ENCODE peak calls at places on chromosomes 11 and 22, in seven cellular contexts. N is suprapubic skin, U is neural progenitor cell, W is left lung, Z is pancreas, S is lower lobe of right lung, V is dorsolateral prefrontal cortex. M is an unnamed sample.

GRCh38 chr11:104934594-104934993 is 33.8 kb downstream of the CASP4 start:
- DNase-seq in W (no peak), N (no peak), U (no peak), S (no peak), Z (no peak), V (no peak), M (no peak)

GRCh38 chr22:36325163-36326031 is 62.4 kb downstream of the MYH9 start:
- DNase-seq in Z (no peak), S (peak), U (no peak), N (no peak), V (no peak), W (peak), M (no peak)

GRCh38 chr11:121451982-121452608 is at the start of gene SORL1:
- DNase-seq in N (no peak), W (peak), Z (peak), U (peak), S (peak), V (peak), M (peak)

GRCh38 chr11:10032991-10033390 is 261.0 kb downstream of the SBF2 start:
- DNase-seq in S (no peak), N (no peak), U (no peak), V (no peak), Z (no peak), W (no peak), M (no peak)

GRCh38 chr22:46425011-46425410 is 89.5 kb downstream of the TRMU start:
- DNase-seq in V (no peak), U (no peak), S (no peak), Z (no peak), N (no peak), W (no peak), M (no peak)

GRCh38 chr11:18720811-18721575 is 5.0 kb downstream of the IGSF22 start:
- DNase-seq in W (peak), V (peak), Z (peak), U (peak), N (peak), S (peak), M (peak)

GRCh38 chr22:48717076-48717810 is 1110.4 kb downstream of the BRD1 start:
- DNase-seq in V (peak), W (no peak), N (no peak), Z (no peak), U (no peak), S (no peak), M (no peak)

GRCh38 chr22:36756746-36757607 is 18.9 kb downstream of the IFT27 start:
- DNase-seq in Z (no peak), N (peak), W (peak), V (no peak), S (peak), U (no peak), M (no peak)

GRCh38 chr11:119034813-119035212 is 4.1 kb upstream of the SLC37A4 start:
- DNase-seq in V (no peak), S (no peak), W (no peak), N (no peak), Z (no peak), U (no peak), M (no peak)

GRCh38 chr11:15616130-15617105 is 501.7 kb downstream of the INSC start:
- DNase-seq in U (no peak), S (no peak), N (no peak), Z (no peak), V (no peak), W (no peak), M (no peak)

GRCh38 chr11:105192115-105192514 is 52.5 kb upstream of the CARD18 start:
- DNase-seq in Z (no peak), N (no peak), W (no peak), S (no peak), V (no peak), U (no peak), M (no peak)

GRCh38 chr11:134474942-134475341 is 62.9 kb upstream of the B3GAT1 start:
- DNase-seq in W (no peak), Z (no peak), N (no peak), U (no peak), V (no peak), S (no peak), M (no peak)

GRCh38 chr11:10314199-10315072 is 9.6 kb downstream of the ADM start:
- DNase-seq in W (no peak), V (no peak), N (no peak), S (no peak), U (peak), Z (no peak), M (no peak)

GRCh38 chr11:105244157-105244820 is 104.7 kb upstream of the CARD18 start:
- DNase-seq in V (no peak), W (no peak), N (no peak), U (no peak), S (no peak), Z (no peak), M (no peak)

GRCh38 chr11:2319791-2320481 is 18.1 kb downstream of the TSPAN32 start:
- DNase-seq in U (no peak), Z (no peak), W (no peak), V (no peak), N (peak), S (no peak), M (no peak)

GRCh38 chr11:19868281-19868821 is 155.7 kb downstream of the NAV2 start:
- DNase-seq in S (no peak), Z (no peak), W (no peak), V (no peak), N (no peak), U (no peak), M (no peak)

GRCh38 chr11:17012712-17013547 is 1.3 kb downstream of the PLEKHA7 start:
- DNase-seq in N (peak), U (peak), V (no peak), Z (peak), S (peak), W (peak), M (peak)

GRCh38 chr22:28630185-28630580 is 49.5 kb downstream of the TTC28 start:
- DNase-seq in S (no peak), Z (no peak), N (no peak), V (no peak), U (no peak), W (no peak), M (no peak)

GRCh38 chr11:66467756-66468155 is 1.1 kb downstream of the PELI3 start:
- DNase-seq in U (peak), W (peak), N (no peak), Z (peak), S (peak), V (no peak), M (peak)

GRCh38 chr11:28400236-28401100 is 292.3 kb downstream of the METTL15 start:
- DNase-seq in W (no peak), S (no peak), N (no peak), V (no peak), Z (no peak), U (no peak), M (no peak)

GRCh38 chr11:19060629-19061028 is at the start of gene MRGPRX2:
- DNase-seq in V (no peak), Z (no peak), U (no peak), W (no peak), S (no peak), N (no peak), M (no peak)

GRCh38 chr11:62073061-62073460 is 50.8 kb upstream of the INCENP start:
- DNase-seq in N (peak), V (no peak), U (no peak), Z (no peak), W (no peak), S (no peak), M (no peak)

GRCh38 chr11:69551963-69552362 is 70.5 kb downstream of the LINC01488 start:
- DNase-seq in N (no peak), V (no peak), S (peak), U (no peak), Z (no peak), W (no peak), M (no peak)

GRCh38 chr11:28529540-28530410 is 421.6 kb downstream of the METTL15 start:
- DNase-seq in U (peak), V (no peak), S (no peak), Z (no peak), W (no peak), N (no peak), M (peak)

GRCh38 chr11:521179-521688 is 14.1 kb downstream of the HRAS start:
- DNase-seq in W (no peak), S (no peak), Z (no peak), U (no peak), V (no peak), N (no peak), M (no peak)

GRCh38 chr11:125330462-125331325 is 165.4 kb downstream of the FEZ1 start:
- DNase-seq in N (no peak), Z (no peak), V (no peak), W (no peak), S (no peak), U (no peak), M (no peak)

GRCh38 chr11:74141274-74141695 is 29.5 kb downstream of the C2CD3 start:
- DNase-seq in S (no peak), V (no peak), N (no peak), U (peak), W (no peak), Z (no peak), M (no peak)

GRCh38 chr11:59556883-59557205 is 45.5 kb downstream of the OR4D9 start:
- DNase-seq in V (no peak), U (peak), W (no peak), Z (no peak), N (no peak), S (no peak), M (no peak)

GRCh38 chr11:66906077-66906929 is 49.4 kb downstream of the LRFN4 start:
- DNase-seq in Z (no peak), S (no peak), U (peak), N (no peak), V (no peak), W (no peak), M (no peak)

DNA sequence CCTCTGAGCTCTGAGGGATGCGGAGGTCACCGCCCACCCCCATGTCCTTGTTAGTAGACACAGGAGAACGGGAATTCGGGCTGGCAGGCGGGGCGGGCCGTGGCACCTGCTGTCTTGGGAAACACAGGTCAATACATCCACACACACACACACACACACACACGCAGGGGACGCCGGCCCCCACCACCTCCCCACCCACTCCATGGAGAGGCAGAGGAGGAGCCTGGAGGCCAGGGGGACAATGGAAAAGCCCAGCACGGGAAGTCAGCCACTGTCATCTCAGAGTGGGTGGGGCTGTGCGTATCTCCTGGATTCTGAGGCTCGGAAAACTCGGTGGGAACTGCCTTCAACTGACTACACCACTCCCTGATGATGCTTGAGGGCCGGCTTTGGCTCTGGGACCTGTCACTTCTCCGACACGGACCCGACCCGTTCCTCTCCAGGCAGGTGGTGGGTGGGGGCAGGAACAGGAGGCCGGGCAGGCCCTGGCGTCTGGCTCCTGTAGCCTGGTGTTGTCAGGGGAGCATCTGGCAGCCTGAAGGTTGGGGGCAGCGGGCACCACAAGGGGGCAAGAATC is 18.5 kb upstream of the TMEM184B start:
- DNase-seq in V (no peak), S (no peak), N (no peak), U (no peak), W (no peak), Z (no peak), M (no peak)
- TF ChIP-seq CTCF in V (no peak), S (no peak), N (no peak), U (no peak), W (no peak), Z (no peak), M (no peak)

DNA sequence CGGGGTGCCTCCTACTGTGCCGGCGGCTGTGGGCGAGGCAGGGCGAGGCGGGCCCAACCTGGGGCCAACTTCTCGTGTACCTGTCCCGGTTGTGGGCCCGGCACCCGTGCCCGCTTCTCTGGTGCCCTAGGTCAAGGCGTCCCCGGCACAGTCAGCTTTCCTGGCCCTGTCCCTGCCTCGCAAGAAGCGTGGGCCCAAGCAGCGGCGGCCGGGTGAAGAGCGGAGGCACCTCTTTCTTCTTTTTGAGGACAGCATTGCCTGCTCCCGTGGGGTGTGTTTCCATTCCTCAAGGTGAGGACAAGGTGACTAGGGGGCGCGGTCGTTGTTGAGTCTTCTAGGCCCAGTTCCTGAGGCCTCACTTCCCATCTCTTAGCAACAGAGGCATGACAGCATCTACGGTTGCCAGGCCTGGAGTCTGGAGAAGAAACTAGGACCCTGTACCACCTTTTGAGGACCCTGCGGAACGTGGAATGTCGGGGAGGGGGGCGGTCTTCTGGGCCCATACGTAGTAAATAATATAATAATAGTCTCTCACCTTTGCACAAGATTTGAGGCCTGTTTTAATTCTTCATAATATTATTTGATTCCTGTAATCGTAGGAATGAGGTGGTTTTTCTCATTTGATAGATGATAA is 418 bp downstream of the ACO2 start:
- DNase-seq in W (no peak), U (peak), N (no peak), V (peak), S (no peak), Z (no peak), M (no peak)
- TF ChIP-seq CTCF in W (no peak), U (no peak), N (no peak), V (no peak), S (no peak), Z (no peak), M (no peak)

GRCh38 chr11:91366816-91367215 is 857.8 kb upstream of the FAT3 start:
- DNase-seq in V (no peak), S (no peak), N (no peak), Z (no peak), U (no peak), W (no peak), M (no peak)

GRCh38 chr11:91366186-91366585 is 858.4 kb upstream of the FAT3 start:
- DNase-seq in S (no peak), V (no peak), N (no peak), Z (no peak), W (no peak), U (no peak), M (no peak)
- TF ChIP-seq CTCF in S (no peak), V (no peak), N (no peak), Z (no peak), W (no peak), U (no peak), M (no peak)

DNA sequence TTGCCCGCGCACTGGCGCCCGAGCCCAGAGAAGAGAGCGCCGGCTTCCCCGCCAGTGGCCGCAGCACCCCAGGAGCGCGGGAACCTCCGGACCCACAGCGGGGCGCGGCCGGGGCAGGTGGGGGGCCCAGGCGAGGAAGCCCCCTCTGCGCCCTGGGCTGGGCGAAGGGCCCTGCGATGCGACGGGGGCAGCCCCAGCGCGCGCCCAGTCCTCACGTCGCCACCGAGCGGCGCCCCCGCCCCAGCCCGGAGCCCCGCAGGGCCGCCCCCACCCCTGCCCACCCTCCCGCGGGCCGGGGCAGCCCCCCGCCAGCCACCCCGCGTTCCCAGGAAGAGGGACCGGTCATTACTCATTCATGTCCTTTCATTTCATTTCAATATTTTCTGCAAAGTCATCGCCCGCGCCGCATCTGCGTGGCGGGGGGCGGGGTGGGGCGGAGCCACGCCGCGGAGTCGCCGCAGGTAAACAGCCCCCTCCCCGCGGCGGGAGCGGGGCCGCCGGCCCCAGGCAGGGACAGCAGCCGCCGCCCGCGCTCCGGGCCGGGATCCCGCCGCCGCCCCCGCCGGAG is 673 bp upstream of the PANX2 start:
- DNase-seq in Z (no peak), N (no peak), W (peak), S (peak), V (no peak), U (peak), M (no peak)
- TF ChIP-seq CTCF in Z (no peak), N (no peak), W (no peak), S (no peak), V (no peak), U (peak), M (no peak)

GRCh38 chr11:128467610-128468041 is 119.7 kb downstream of the ETS1 start:
- DNase-seq in S (no peak), Z (no peak), W (no peak), N (no peak), V (no peak), U (no peak), M (no peak)
- TF ChIP-seq CTCF in S (no peak), Z (no peak), W (no peak), N (no peak), V (no peak), U (no peak), M (no peak)